ENCODE peak calls at places on chromosomes 4 and X, in nine cellular contexts. Z is mesendoderm, F is GM23248, V is transverse colon, X is SK-N-SH, E is A549, S is upper lobe of left lung, K is DND-41, U is OCI-LY7. B is an unnamed sample. For H3K4me1, the result is how much of the 10 kb centered on the place peaks cover.

GRCh38 chr4:38855466-38855865 is 1.2 kb downstream of the TLR6 start:
- DNase-seq in Z (no peak), F (no peak), V (no peak), X (no peak), E (no peak), S (no peak), K (no peak), U (peak), B (no peak)

GRCh38 chrX:17266171-17266570 is 108.8 kb upstream of the NHS start:
- DNase-seq in Z (no peak), F (peak), V (no peak), X (no peak), E (no peak), S (no peak), K (no peak), U (no peak), B (peak)

GRCh38 chr4:5755161-5755560 is 44.2 kb downstream of the EVC start:
- DNase-seq in Z (no peak), F (no peak), V (no peak), X (no peak), E (no peak), S (no peak), K (no peak), U (no peak), B (no peak)

GRCh38 chrX:13048265-13048664 is 3.8 kb upstream of the FAM9C start:
- DNase-seq in Z (no peak), F (peak), V (no peak), X (no peak), E (no peak), S (no peak), K (no peak), U (no peak), B (no peak)

GRCh38 chr4:136731025-136731424 is 801.3 kb downstream of the PCDH18 start:
- DNase-seq in Z (no peak), F (no peak), V (no peak), X (no peak), E (no peak), S (no peak), K (no peak), U (no peak), B (no peak)

GRCh38 chr4:8394125-8394524 is 46.4 kb downstream of the ACOX3 start:
- DNase-seq in Z (no peak), F (peak), V (peak), X (no peak), E (no peak), S (no peak), K (no peak), U (no peak), B (peak)

GRCh38 chr4:150828159-150828558 is 186.9 kb downstream of the LRBA start:
- DNase-seq in Z (no peak), F (no peak), V (peak), X (no peak), E (no peak), S (no peak), K (no peak), U (no peak), B (no peak)

GRCh38 chrX:25288676-25289075 is 272.9 kb upstream of the ARX start:
- DNase-seq in Z (no peak), F (no peak), V (no peak), X (no peak), E (no peak), S (no peak), K (no peak), U (no peak), B (no peak)

GRCh38 chr4:84938316-84938715 is 28.2 kb downstream of the WDFY3 start:
- DNase-seq in Z (no peak), F (peak), V (no peak), X (no peak), E (no peak), S (no peak), K (no peak), U (no peak), B (peak)

GRCh38 chrX:19604375-19604774 is 89.1 kb upstream of the MAP3K15 start:
- DNase-seq in Z (peak), F (no peak), V (no peak), X (no peak), E (no peak), S (no peak), K (no peak), U (no peak), B (no peak)

GRCh38 chr4:159227984-159228383 is 125.1 kb downstream of the RAPGEF2 start:
- DNase-seq in Z (peak), F (peak), V (peak), X (peak), E (no peak), S (peak), K (no peak), U (no peak), B (peak)

GRCh38 chr4:159224412-159224811 is 121.5 kb downstream of the RAPGEF2 start:
- DNase-seq in Z (no peak), F (no peak), V (no peak), X (no peak), E (no peak), S (no peak), K (no peak), U (no peak), B (no peak)

GRCh38 chr4:159232465-159233106 is 129.7 kb downstream of the RAPGEF2 start:
- DNase-seq in Z (peak), F (no peak), V (no peak), X (no peak), E (no peak), S (no peak), K (no peak), U (no peak), B (no peak)

GRCh38 chr4:159227378-159227777 is 124.5 kb downstream of the RAPGEF2 start:
- DNase-seq in Z (peak), F (peak), V (no peak), X (no peak), E (no peak), S (no peak), K (no peak), U (no peak), B (no peak)

GRCh38 chr4:159229164-159229563 is 126.3 kb downstream of the RAPGEF2 start:
- DNase-seq in Z (peak), F (peak), V (no peak), X (no peak), E (no peak), S (no peak), K (no peak), U (no peak), B (peak)
- H3K27ac ChIP-seq in Z (no peak), F (peak), V (peak), X (no peak), E (no peak), S (peak), K (no peak), U (no peak), B (peak)

DNA sequence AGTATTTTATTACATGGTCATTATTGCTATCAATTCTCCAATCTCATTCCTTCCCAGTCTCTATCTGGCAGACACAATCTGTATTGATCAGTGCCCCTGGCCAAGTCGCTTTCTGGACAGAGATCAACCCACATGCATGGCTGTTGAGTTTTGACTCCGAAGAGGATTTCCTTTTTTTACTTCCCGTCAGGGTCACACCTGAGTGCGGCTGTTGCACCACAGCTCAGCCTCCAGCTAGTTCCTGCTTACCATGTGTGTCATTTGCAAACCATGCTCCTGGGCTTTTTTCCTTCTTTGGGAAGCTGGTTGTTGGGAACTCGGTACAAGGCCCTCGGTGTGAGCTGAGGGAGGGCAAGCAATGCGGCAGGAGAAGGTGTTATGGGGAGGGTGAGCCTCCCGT is 11.7 kb downstream of the MAGED2 start:
- DNase-seq in Z (no peak), F (no peak), V (no peak), X (no peak), E (no peak), S (no peak), K (no peak), U (peak), B (no peak)
- H3K4me1 ChIP-seq in Z (under half), F (under half), V (under half), X (under half), E (under half), S (under half), K (under half), U (under half), B (under half)

DNA sequence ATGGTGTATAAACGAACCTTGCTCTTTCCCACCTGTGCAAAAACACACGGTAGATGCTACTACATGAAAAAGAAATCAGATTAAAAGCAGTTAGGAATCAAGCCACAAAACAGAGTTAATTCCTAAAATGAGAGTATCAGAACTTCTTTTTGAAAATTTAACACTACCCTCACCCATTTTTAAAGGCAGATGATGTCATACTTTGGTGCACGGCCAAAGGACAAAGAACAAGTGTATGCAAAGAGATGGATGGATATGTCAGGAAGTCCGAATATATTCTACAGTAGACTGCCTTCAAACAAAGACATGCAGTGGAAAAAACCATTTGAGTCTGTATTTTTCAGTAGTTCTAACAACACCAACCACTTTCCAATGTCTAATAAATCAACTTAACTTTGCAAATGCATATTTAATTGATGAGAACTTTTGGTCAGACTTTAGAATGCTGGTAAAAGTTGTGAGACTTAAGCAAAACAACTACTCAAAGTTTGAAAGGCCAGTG is 2.2 kb downstream of the AIFM1 start:
- DNase-seq in Z (no peak), F (no peak), V (no peak), X (no peak), E (no peak), S (no peak), K (no peak), U (no peak), B (no peak)
- H3K27ac ChIP-seq in Z (no peak), F (no peak), V (no peak), X (no peak), E (no peak), S (no peak), K (no peak), U (no peak), B (no peak)

GRCh38 chr4:28073860-28074555 is 1213.4 kb downstream of the STIM2 start:
- DNase-seq in Z (peak), F (no peak), V (no peak), X (no peak), E (peak), S (no peak), K (no peak), U (no peak), B (no peak)

GRCh38 chr4:28075557-28075956 is 1214.9 kb downstream of the STIM2 start:
- DNase-seq in Z (no peak), F (no peak), V (no peak), X (no peak), E (no peak), S (no peak), K (no peak), U (no peak), B (no peak)
- H3K4me1 ChIP-seq in Z (under half), F (under half), V (under half), X (under half), E (under half), S (under half), K (under half), U (under half), B (under half)

GRCh38 chr4:81743731-81744465 is 272.2 kb upstream of the RASGEF1B start:
- DNase-seq in Z (no peak), F (no peak), V (no peak), X (no peak), E (no peak), S (no peak), K (no peak), U (no peak), B (no peak)
- H3K27ac ChIP-seq in Z (no peak), F (no peak), V (no peak), X (no peak), E (no peak), S (no peak), K (no peak), U (no peak), B (no peak)

GRCh38 chr4:53747401-53747800 is 156.1 kb upstream of the LNX1 start:
- DNase-seq in Z (no peak), F (no peak), V (no peak), X (no peak), E (no peak), S (no peak), K (no peak), U (no peak), B (no peak)

GRCh38 chr4:53744446-53745160 is 153.3 kb upstream of the LNX1 start:
- DNase-seq in Z (peak), F (no peak), V (no peak), X (peak), E (no peak), S (no peak), K (no peak), U (peak), B (no peak)

GRCh38 chr4:53748328-53748772 is 157.1 kb upstream of the LNX1 start:
- DNase-seq in Z (no peak), F (no peak), V (peak), X (no peak), E (no peak), S (no peak), K (peak), U (peak), B (no peak)
- H3K4me1 ChIP-seq in Z (under half), F (under half), V (under half), X (under half), E (under half), S (under half), K (under half), U (half or more), B (under half)

B was measured in cardiac muscle cell.